ENCODE peak calls at places on chromosomes 7 and 10, in four cellular contexts. F, W, G and I are unnamed samples. For H3K9me1, the result is how much of the 10 kb centered on the place peaks cover.

GRCh38 chr7:13115157-13115772 is 427.8 kb downstream of the ARL4A start:
- DNase-seq in F (peak), W (peak), G (no peak), I (no peak)

GRCh38 chr10:124745678-124746077 is 1.5 kb upstream of the FAM53B start:
- DNase-seq in F (peak), W (peak), G (peak), I (no peak)

GRCh38 chr10:77875730-77876129 is 50.8 kb downstream of the DLG5 start:
- DNase-seq in F (no peak), W (no peak), G (no peak), I (no peak)

GRCh38 chr7:117756586-117756985 is 116.7 kb downstream of the CTTNBP2 start:
- DNase-seq in F (no peak), W (no peak), G (no peak), I (no peak)

GRCh38 chr7:22647451-22648257 is 79.3 kb upstream of the IL6 start:
- DNase-seq in F (peak), W (peak), G (peak), I (no peak)

GRCh38 chr10:125213541-125214282 is 53.3 kb upstream of the CTBP2 start:
- DNase-seq in F (no peak), W (no peak), G (no peak), I (no peak)

GRCh38 chr10:124977161-124977560 is 35.2 kb downstream of the ZRANB1 start:
- DNase-seq in F (no peak), W (no peak), G (no peak), I (no peak)

GRCh38 chr10:73991846-73992245 is 6.1 kb upstream of the VCL start:
- DNase-seq in F (no peak), W (no peak), G (peak), I (no peak)

GRCh38 chr10:64396105-64396504 is 874.9 kb downstream of the REEP3 start:
- DNase-seq in F (peak), W (no peak), G (no peak), I (no peak)

GRCh38 chr10:27819781-27820531 is 74.3 kb upstream of the MKX start:
- DNase-seq in F (peak), W (no peak), G (no peak), I (no peak)

GRCh38 chr7:129642871-129643515 is 31.5 kb downstream of the NRF1 start:
- DNase-seq in F (no peak), W (no peak), G (no peak), I (no peak)

GRCh38 chr7:129646369-129647021 is 35.0 kb downstream of the NRF1 start:
- DNase-seq in F (no peak), W (no peak), G (no peak), I (no peak)

GRCh38 chr7:129643545-129644170 is 32.1 kb downstream of the NRF1 start:
- DNase-seq in F (no peak), W (peak), G (no peak), I (no peak)

GRCh38 chr7:129640400-129640799 is 28.9 kb downstream of the NRF1 start:
- DNase-seq in F (no peak), W (no peak), G (no peak), I (no peak)

DNA sequence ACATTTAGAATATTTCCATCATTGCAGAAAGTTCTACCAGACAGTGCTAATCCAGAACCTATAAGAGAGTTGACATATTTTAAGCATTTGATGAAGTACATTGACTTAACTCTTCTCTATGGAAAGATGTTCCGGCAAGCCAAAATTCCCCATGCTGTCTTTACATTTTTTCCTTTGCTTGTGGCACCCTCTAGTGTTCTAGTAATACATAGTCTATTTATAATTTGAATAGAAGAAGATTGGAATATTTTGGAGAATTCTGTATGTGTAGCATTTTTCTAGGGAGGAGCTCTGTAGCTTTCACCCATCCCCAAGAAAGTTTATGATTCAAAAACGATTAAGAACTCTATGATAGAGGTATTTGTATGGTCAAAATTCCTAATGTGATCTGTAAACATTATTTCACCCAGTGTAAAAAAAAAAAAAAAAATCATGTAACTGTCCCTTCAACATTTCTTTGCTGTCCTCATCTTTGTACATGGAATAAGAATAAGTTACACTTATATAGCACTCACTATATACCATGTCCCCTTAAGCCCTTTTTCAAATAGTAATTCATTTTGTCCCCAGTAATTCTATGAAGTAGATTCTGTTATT is 33.2 kb downstream of the NRF1 start:
- DNase-seq in F (peak), W (peak), G (peak), I (no peak)
- H3K4me2 ChIP-seq in F (no peak), W (no peak), G (no peak), I (no peak)

DNA sequence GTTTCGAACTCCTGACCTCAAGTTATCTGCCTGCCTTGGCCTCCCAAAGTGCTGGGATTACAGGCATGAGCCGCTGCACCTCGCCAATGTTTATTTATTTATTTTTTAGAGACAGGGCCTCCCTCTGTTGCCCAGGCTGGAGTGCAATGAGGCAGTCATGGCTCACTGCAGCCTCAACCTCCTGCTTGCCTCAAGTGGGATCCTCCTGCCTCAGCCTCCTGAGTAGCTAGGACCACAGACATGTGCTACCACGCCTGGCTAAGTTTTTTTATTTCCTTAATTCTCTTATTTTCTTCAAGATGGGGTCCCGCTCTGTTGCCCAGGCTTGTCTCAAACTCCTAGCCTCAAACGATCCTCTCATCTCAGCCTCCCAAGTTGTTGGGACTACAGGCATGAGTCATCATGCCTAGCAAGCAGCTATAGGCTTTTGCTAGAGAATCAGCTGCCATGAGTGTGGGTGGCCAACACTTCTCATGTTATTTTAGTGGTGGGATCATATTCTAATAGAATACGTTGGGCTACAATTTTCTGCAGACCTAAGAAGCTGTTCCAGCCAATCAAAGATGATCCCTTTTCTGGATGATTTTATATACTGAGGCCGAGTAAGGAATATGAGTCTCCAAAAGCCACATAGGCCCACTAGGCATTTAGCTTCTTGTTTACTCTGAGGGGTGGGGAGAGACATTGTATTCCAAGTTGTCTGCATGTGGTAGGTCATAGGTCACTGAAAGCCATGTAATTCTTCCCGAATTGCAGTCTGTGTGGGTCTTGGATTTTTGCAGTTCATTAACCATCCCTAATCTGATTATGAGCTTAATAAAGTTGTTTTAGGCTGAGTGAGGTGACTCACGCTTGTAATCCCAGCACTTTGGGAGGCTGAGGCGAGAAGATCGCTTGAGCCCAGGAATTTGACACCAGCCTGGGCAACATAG is 7.6 kb upstream of the TMEM248 start:
- DNase-seq in F (no peak), W (no peak), G (peak), I (no peak)
- H3K9me1 ChIP-seq in F (under half), W (under half), G (under half), I (under half)

DNA sequence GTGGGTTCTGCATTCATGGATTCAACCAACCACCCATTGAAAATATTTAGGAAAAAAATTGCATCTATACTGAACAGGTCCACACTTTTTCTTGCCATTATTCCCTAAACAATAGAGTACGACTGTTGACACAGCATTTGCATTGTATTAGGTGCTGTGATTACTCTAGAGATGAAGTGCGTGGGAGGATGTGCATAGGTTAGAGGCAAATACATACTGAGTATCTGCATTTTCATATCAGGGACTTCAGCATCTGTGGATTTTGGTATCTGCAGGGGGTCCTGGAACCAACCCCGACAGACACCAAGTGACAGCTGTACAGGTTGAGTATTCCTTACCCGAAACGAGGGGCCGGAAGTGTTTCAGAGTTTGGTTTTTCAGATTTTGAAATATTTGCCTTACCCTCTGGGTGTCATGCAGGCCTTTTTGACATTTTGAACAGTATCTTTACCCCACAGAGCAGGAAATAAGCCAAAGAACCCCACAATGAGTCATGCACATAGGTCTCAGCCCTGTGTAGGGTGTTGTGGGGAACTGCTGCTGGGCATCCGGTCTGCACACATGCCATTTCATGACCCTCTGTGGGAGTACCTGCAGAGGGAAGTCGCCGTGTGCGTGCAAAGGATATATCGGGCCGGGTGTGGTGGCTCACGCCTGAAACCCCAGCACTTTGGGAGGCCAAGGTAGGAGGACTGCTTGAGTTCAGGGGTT is 14.5 kb downstream of the NUDT5 start:
- DNase-seq in F (no peak), W (no peak), G (no peak), I (no peak)
- H3K4me2 ChIP-seq in F (no peak), W (no peak), G (no peak), I (no peak)

GRCh38 chr10:103966671-103967432 is at the start of gene SLK:
- DNase-seq in F (peak), W (peak), G (peak), I (no peak)

GRCh38 chr10:103969857-103970627 is 3.1 kb downstream of the SLK start:
- DNase-seq in F (no peak), W (peak), G (no peak), I (no peak)

GRCh38 chr10:103968441-103969391 is 1.8 kb downstream of the SLK start:
- DNase-seq in F (peak), W (peak), G (no peak), I (no peak)

GRCh38 chr10:103969436-103969835 is 2.5 kb downstream of the SLK start:
- DNase-seq in F (no peak), W (no peak), G (no peak), I (no peak)

GRCh38 chr10:103967433-103968142 is 648 bp downstream of the SLK start:
- DNase-seq in F (no peak), W (peak), G (peak), I (no peak)
- H3K9me1 ChIP-seq in F (under half), W (under half), G (under half), I (under half)